ENCODE peak calls at places on chromosomes 12 and 14, in six cellular contexts. One of them, this sample, is unnamed.

GRCh38 chr12:11543513-11544168 is 105.8 kb upstream of the ETV6 start:
- DNase-seq in sciatic nerve: no peak
- DNase-seq in SHP77: no peak
- DNase-seq in midbrain: no peak
- DNase-seq in Right ventricle myocardium inferior: no peak
- DNase-seq in ureter: no peak
- DNase-seq in this sample: no peak

GRCh38 chr12:80648866-80649265 is 58.6 kb upstream of the MYF6 start:
- DNase-seq in sciatic nerve: no peak
- DNase-seq in ureter: no peak
- DNase-seq in SHP77: no peak
- DNase-seq in midbrain: no peak
- DNase-seq in Right ventricle myocardium inferior: no peak
- DNase-seq in this sample: peak

GRCh38 chr14:32940066-32940651 is 1.5 kb downstream of the NPAS3 start:
- DNase-seq in SHP77: peak
- DNase-seq in Right ventricle myocardium inferior: no peak
- DNase-seq in sciatic nerve: no peak
- DNase-seq in midbrain: no peak
- DNase-seq in ureter: no peak
- DNase-seq in this sample: no peak

GRCh38 chr12:124764451-124764850 is 99.2 kb downstream of the SCARB1 start:
- DNase-seq in Right ventricle myocardium inferior: no peak
- DNase-seq in SHP77: peak
- DNase-seq in midbrain: no peak
- DNase-seq in sciatic nerve: peak
- DNase-seq in ureter: no peak
- DNase-seq in this sample: no peak

GRCh38 chr12:1800646-1801284 is 19.6 kb upstream of the LRTM2 start:
- DNase-seq in ureter: no peak
- DNase-seq in Right ventricle myocardium inferior: no peak
- DNase-seq in sciatic nerve: peak
- DNase-seq in SHP77: no peak
- DNase-seq in midbrain: peak
- DNase-seq in this sample: peak

GRCh38 chr14:50210074-50210473 is 21.3 kb downstream of the SOS2 start:
- DNase-seq in sciatic nerve: no peak
- DNase-seq in SHP77: peak
- DNase-seq in midbrain: no peak
- DNase-seq in ureter: no peak
- DNase-seq in Right ventricle myocardium inferior: no peak
- DNase-seq in this sample: no peak

GRCh38 chr14:26621366-26621765 is 23.5 kb upstream of the NOVA1 start:
- DNase-seq in Right ventricle myocardium inferior: no peak
- DNase-seq in midbrain: no peak
- DNase-seq in ureter: no peak
- DNase-seq in sciatic nerve: no peak
- DNase-seq in SHP77: no peak
- DNase-seq in this sample: no peak

GRCh38 chr12:81644503-81644902 is 114.6 kb downstream of the PPFIA2 start:
- DNase-seq in SHP77: peak
- DNase-seq in midbrain: peak
- DNase-seq in sciatic nerve: no peak
- DNase-seq in ureter: no peak
- DNase-seq in Right ventricle myocardium inferior: no peak
- DNase-seq in this sample: peak

GRCh38 chr12:4308334-4308960 is 12.6 kb upstream of the TIGAR start:
- DNase-seq in sciatic nerve: no peak
- DNase-seq in SHP77: no peak
- DNase-seq in midbrain: no peak
- DNase-seq in ureter: no peak
- DNase-seq in Right ventricle myocardium inferior: no peak
- DNase-seq in this sample: no peak

GRCh38 chr12:105562727-105563072 is 232.2 kb downstream of the C12orf75 start:
- DNase-seq in Right ventricle myocardium inferior: no peak
- DNase-seq in sciatic nerve: no peak
- DNase-seq in midbrain: no peak
- DNase-seq in SHP77: peak
- DNase-seq in ureter: no peak
- DNase-seq in this sample: no peak

GRCh38 chr14:99259327-99259726 is 12.7 kb downstream of the BCL11B start:
- DNase-seq in sciatic nerve: no peak
- DNase-seq in SHP77: no peak
- DNase-seq in Right ventricle myocardium inferior: no peak
- DNase-seq in ureter: no peak
- DNase-seq in midbrain: no peak
- DNase-seq in this sample: no peak

GRCh38 chr12:130280226-130280625 is 57.5 kb upstream of the PIWIL1 start:
- DNase-seq in sciatic nerve: no peak
- DNase-seq in ureter: no peak
- DNase-seq in SHP77: no peak
- DNase-seq in midbrain: peak
- DNase-seq in Right ventricle myocardium inferior: no peak
- DNase-seq in this sample: no peak

GRCh38 chr12:98227162-98227561 is 288.2 kb upstream of the TMPO start:
- DNase-seq in SHP77: no peak
- DNase-seq in ureter: no peak
- DNase-seq in sciatic nerve: no peak
- DNase-seq in midbrain: no peak
- DNase-seq in Right ventricle myocardium inferior: no peak
- DNase-seq in this sample: peak

GRCh38 chr14:104278214-104278534 is 139.8 kb downstream of the KIF26A start:
- DNase-seq in Right ventricle myocardium inferior: peak
- DNase-seq in midbrain: no peak
- DNase-seq in ureter: no peak
- DNase-seq in sciatic nerve: no peak
- DNase-seq in SHP77: no peak
- DNase-seq in this sample: no peak

GRCh38 chr14:68449565-68450295 is 343.1 kb downstream of the ZFP36L1 start:
- DNase-seq in SHP77: no peak
- DNase-seq in Right ventricle myocardium inferior: no peak
- DNase-seq in sciatic nerve: no peak
- DNase-seq in midbrain: no peak
- DNase-seq in ureter: no peak
- DNase-seq in this sample: no peak

GRCh38 chr14:90511252-90511651 is 114.4 kb downstream of the CALM1 start:
- DNase-seq in SHP77: no peak
- DNase-seq in sciatic nerve: no peak
- DNase-seq in ureter: no peak
- DNase-seq in midbrain: no peak
- DNase-seq in Right ventricle myocardium inferior: peak
- DNase-seq in this sample: no peak